ENCODE peak calls at places on chromosomes 11 and 22, in ten cellular contexts. One of them, this sample, is unnamed.

GRCh38 chr11:68798221-68798813 is 43.4 kb downstream of the CPT1A start:
- DNase-seq in HEK293T: peak
- DNase-seq in astrocyte of the spinal cord: no peak
- DNase-seq in AG20443: peak
- DNase-seq in stimulated activated naive CD8-positive, alpha-beta T cell treated with anti-CD3 and anti-CD28 coated beads, Interleukin-15, Interleukin-2, amounts not matched to agents 100 U/mL and 50 U/mL, for 24 hours: peak
- DNase-seq in GM12865: peak
- DNase-seq in AML-193: no peak
- DNase-seq in sciatic nerve: no peak
- DNase-seq in suprapubic skin: no peak
- DNase-seq in left ventricle myocardium superior: peak
- DNase-seq in this sample: no peak

GRCh38 chr11:118634435-118635236 is 27.2 kb downstream of the PHLDB1 start:
- DNase-seq in HEK293T: peak
- DNase-seq in astrocyte of the spinal cord: peak
- DNase-seq in AG20443: peak
- DNase-seq in stimulated activated naive CD8-positive, alpha-beta T cell treated with anti-CD3 and anti-CD28 coated beads, Interleukin-15, Interleukin-2, amounts not matched to agents 100 U/mL and 50 U/mL, for 24 hours: no peak
- DNase-seq in GM12865: no peak
- DNase-seq in AML-193: no peak
- DNase-seq in sciatic nerve: peak
- DNase-seq in suprapubic skin: no peak
- DNase-seq in left ventricle myocardium superior: peak
- DNase-seq in this sample: no peak

GRCh38 chr22:31295831-31296230 is 3.5 kb upstream of the PIK3IP1 start:
- DNase-seq in HEK293T: no peak
- DNase-seq in astrocyte of the spinal cord: no peak
- DNase-seq in AG20443: no peak
- DNase-seq in stimulated activated naive CD8-positive, alpha-beta T cell treated with anti-CD3 and anti-CD28 coated beads, Interleukin-15, Interleukin-2, amounts not matched to agents 100 U/mL and 50 U/mL, for 24 hours: no peak
- DNase-seq in GM12865: no peak
- DNase-seq in AML-193: no peak
- DNase-seq in sciatic nerve: no peak
- DNase-seq in suprapubic skin: no peak
- DNase-seq in left ventricle myocardium superior: no peak
- DNase-seq in this sample: no peak

GRCh38 chr22:32396746-32397145 is 15.3 kb downstream of the RTCB start:
- DNase-seq in HEK293T: no peak
- DNase-seq in astrocyte of the spinal cord: no peak
- DNase-seq in AG20443: peak
- DNase-seq in stimulated activated naive CD8-positive, alpha-beta T cell treated with anti-CD3 and anti-CD28 coated beads, Interleukin-15, Interleukin-2, amounts not matched to agents 100 U/mL and 50 U/mL, for 24 hours: no peak
- DNase-seq in GM12865: no peak
- DNase-seq in AML-193: no peak
- DNase-seq in sciatic nerve: no peak
- DNase-seq in suprapubic skin: no peak
- DNase-seq in left ventricle myocardium superior: no peak
- DNase-seq in this sample: no peak

GRCh38 chr11:65703846-65704245 is 8.2 kb upstream of the KAT5 start:
- DNase-seq in HEK293T: no peak
- DNase-seq in astrocyte of the spinal cord: no peak
- DNase-seq in AG20443: no peak
- DNase-seq in stimulated activated naive CD8-positive, alpha-beta T cell treated with anti-CD3 and anti-CD28 coated beads, Interleukin-15, Interleukin-2, amounts not matched to agents 100 U/mL and 50 U/mL, for 24 hours: no peak
- DNase-seq in GM12865: no peak
- DNase-seq in AML-193: no peak
- DNase-seq in sciatic nerve: no peak
- DNase-seq in suprapubic skin: no peak
- DNase-seq in left ventricle myocardium superior: no peak
- DNase-seq in this sample: no peak

GRCh38 chr11:60966867-60967266 is 4.6 kb upstream of the CD6 start:
- DNase-seq in HEK293T: no peak
- DNase-seq in astrocyte of the spinal cord: no peak
- DNase-seq in AG20443: no peak
- DNase-seq in stimulated activated naive CD8-positive, alpha-beta T cell treated with anti-CD3 and anti-CD28 coated beads, Interleukin-15, Interleukin-2, amounts not matched to agents 100 U/mL and 50 U/mL, for 24 hours: no peak
- DNase-seq in GM12865: no peak
- DNase-seq in AML-193: no peak
- DNase-seq in sciatic nerve: no peak
- DNase-seq in suprapubic skin: no peak
- DNase-seq in left ventricle myocardium superior: no peak
- DNase-seq in this sample: peak

GRCh38 chr11:68014157-68014965 is 4.2 kb downstream of the ALDH3B1 start:
- DNase-seq in HEK293T: no peak
- DNase-seq in astrocyte of the spinal cord: peak
- DNase-seq in AG20443: peak
- DNase-seq in stimulated activated naive CD8-positive, alpha-beta T cell treated with anti-CD3 and anti-CD28 coated beads, Interleukin-15, Interleukin-2, amounts not matched to agents 100 U/mL and 50 U/mL, for 24 hours: no peak
- DNase-seq in GM12865: no peak
- DNase-seq in AML-193: no peak
- DNase-seq in sciatic nerve: peak
- DNase-seq in suprapubic skin: no peak
- DNase-seq in left ventricle myocardium superior: no peak
- DNase-seq in this sample: no peak

GRCh38 chr22:41598891-41599635 is 9.4 kb upstream of the PMM1 start:
- DNase-seq in HEK293T: no peak
- DNase-seq in astrocyte of the spinal cord: no peak
- DNase-seq in AG20443: no peak
- DNase-seq in stimulated activated naive CD8-positive, alpha-beta T cell treated with anti-CD3 and anti-CD28 coated beads, Interleukin-15, Interleukin-2, amounts not matched to agents 100 U/mL and 50 U/mL, for 24 hours: no peak
- DNase-seq in GM12865: no peak
- DNase-seq in AML-193: no peak
- DNase-seq in sciatic nerve: no peak
- DNase-seq in suprapubic skin: no peak
- DNase-seq in left ventricle myocardium superior: no peak
- DNase-seq in this sample: no peak

GRCh38 chr22:34055525-34056200 is 135.4 kb upstream of the LARGE1 start:
- DNase-seq in HEK293T: peak
- DNase-seq in astrocyte of the spinal cord: no peak
- DNase-seq in AG20443: no peak
- DNase-seq in stimulated activated naive CD8-positive, alpha-beta T cell treated with anti-CD3 and anti-CD28 coated beads, Interleukin-15, Interleukin-2, amounts not matched to agents 100 U/mL and 50 U/mL, for 24 hours: no peak
- DNase-seq in GM12865: peak
- DNase-seq in AML-193: no peak
- DNase-seq in sciatic nerve: no peak
- DNase-seq in suprapubic skin: no peak
- DNase-seq in left ventricle myocardium superior: no peak
- DNase-seq in this sample: no peak

GRCh38 chr22:41830174-41830573 is 2.7 kb upstream of the SREBF2 start:
- DNase-seq in HEK293T: no peak
- DNase-seq in astrocyte of the spinal cord: no peak
- DNase-seq in AG20443: no peak
- DNase-seq in stimulated activated naive CD8-positive, alpha-beta T cell treated with anti-CD3 and anti-CD28 coated beads, Interleukin-15, Interleukin-2, amounts not matched to agents 100 U/mL and 50 U/mL, for 24 hours: no peak
- DNase-seq in GM12865: no peak
- DNase-seq in AML-193: no peak
- DNase-seq in sciatic nerve: no peak
- DNase-seq in suprapubic skin: no peak
- DNase-seq in left ventricle myocardium superior: no peak
- DNase-seq in this sample: no peak

GRCh38 chr11:19071255-19071654 is 10.7 kb upstream of the MRGPRX2 start:
- DNase-seq in HEK293T: peak
- DNase-seq in astrocyte of the spinal cord: peak
- DNase-seq in AG20443: peak
- DNase-seq in stimulated activated naive CD8-positive, alpha-beta T cell treated with anti-CD3 and anti-CD28 coated beads, Interleukin-15, Interleukin-2, amounts not matched to agents 100 U/mL and 50 U/mL, for 24 hours: peak
- DNase-seq in GM12865: peak
- DNase-seq in AML-193: peak
- DNase-seq in sciatic nerve: peak
- DNase-seq in suprapubic skin: no peak
- DNase-seq in left ventricle myocardium superior: peak
- DNase-seq in this sample: no peak

GRCh38 chr11:2732261-2732939 is 32.6 kb upstream of the KCNQ1OT1 start:
- DNase-seq in HEK293T: no peak
- DNase-seq in astrocyte of the spinal cord: no peak
- DNase-seq in AG20443: no peak
- DNase-seq in stimulated activated naive CD8-positive, alpha-beta T cell treated with anti-CD3 and anti-CD28 coated beads, Interleukin-15, Interleukin-2, amounts not matched to agents 100 U/mL and 50 U/mL, for 24 hours: no peak
- DNase-seq in GM12865: no peak
- DNase-seq in AML-193: no peak
- DNase-seq in sciatic nerve: peak
- DNase-seq in suprapubic skin: no peak
- DNase-seq in left ventricle myocardium superior: no peak
- DNase-seq in this sample: no peak

GRCh38 chr11:110367571-110367970 is 62.2 kb upstream of the FDX1 start:
- DNase-seq in HEK293T: no peak
- DNase-seq in astrocyte of the spinal cord: no peak
- DNase-seq in AG20443: no peak
- DNase-seq in stimulated activated naive CD8-positive, alpha-beta T cell treated with anti-CD3 and anti-CD28 coated beads, Interleukin-15, Interleukin-2, amounts not matched to agents 100 U/mL and 50 U/mL, for 24 hours: no peak
- DNase-seq in GM12865: no peak
- DNase-seq in AML-193: peak
- DNase-seq in sciatic nerve: no peak
- DNase-seq in suprapubic skin: no peak
- DNase-seq in left ventricle myocardium superior: no peak
- DNase-seq in this sample: no peak

GRCh38 chr22:33666661-33667619 is 253.3 kb downstream of the LARGE1 start:
- DNase-seq in HEK293T: no peak
- DNase-seq in astrocyte of the spinal cord: no peak
- DNase-seq in AG20443: no peak
- DNase-seq in stimulated activated naive CD8-positive, alpha-beta T cell treated with anti-CD3 and anti-CD28 coated beads, Interleukin-15, Interleukin-2, amounts not matched to agents 100 U/mL and 50 U/mL, for 24 hours: no peak
- DNase-seq in GM12865: peak
- DNase-seq in AML-193: no peak
- DNase-seq in sciatic nerve: no peak
- DNase-seq in suprapubic skin: no peak
- DNase-seq in left ventricle myocardium superior: no peak
- DNase-seq in this sample: no peak

GRCh38 chr11:72586591-72587090 is 87.6 kb downstream of the PDE2A start:
- DNase-seq in HEK293T: no peak
- DNase-seq in astrocyte of the spinal cord: no peak
- DNase-seq in AG20443: no peak
- DNase-seq in stimulated activated naive CD8-positive, alpha-beta T cell treated with anti-CD3 and anti-CD28 coated beads, Interleukin-15, Interleukin-2, amounts not matched to agents 100 U/mL and 50 U/mL, for 24 hours: no peak
- DNase-seq in GM12865: no peak
- DNase-seq in AML-193: no peak
- DNase-seq in sciatic nerve: no peak
- DNase-seq in suprapubic skin: no peak
- DNase-seq in left ventricle myocardium superior: no peak
- DNase-seq in this sample: no peak

GRCh38 chr22:45602004-45602733 is 69.5 kb upstream of the ATXN10 start:
- DNase-seq in HEK293T: no peak
- DNase-seq in astrocyte of the spinal cord: no peak
- DNase-seq in AG20443: no peak
- DNase-seq in stimulated activated naive CD8-positive, alpha-beta T cell treated with anti-CD3 and anti-CD28 coated beads, Interleukin-15, Interleukin-2, amounts not matched to agents 100 U/mL and 50 U/mL, for 24 hours: no peak
- DNase-seq in GM12865: no peak
- DNase-seq in AML-193: no peak
- DNase-seq in sciatic nerve: no peak
- DNase-seq in suprapubic skin: no peak
- DNase-seq in left ventricle myocardium superior: no peak
- DNase-seq in this sample: no peak

GRCh38 chr22:50684986-50685385 is 12.4 kb downstream of the SHANK3 start:
- DNase-seq in HEK293T: no peak
- DNase-seq in astrocyte of the spinal cord: peak
- DNase-seq in AG20443: no peak
- DNase-seq in stimulated activated naive CD8-positive, alpha-beta T cell treated with anti-CD3 and anti-CD28 coated beads, Interleukin-15, Interleukin-2, amounts not matched to agents 100 U/mL and 50 U/mL, for 24 hours: no peak
- DNase-seq in GM12865: no peak
- DNase-seq in AML-193: no peak
- DNase-seq in sciatic nerve: no peak
- DNase-seq in suprapubic skin: no peak
- DNase-seq in left ventricle myocardium superior: peak
- DNase-seq in this sample: peak

GRCh38 chr11:121482231-121483129 is 29.7 kb upstream of the SORL1-AS1 start:
- DNase-seq in HEK293T: no peak
- DNase-seq in astrocyte of the spinal cord: no peak
- DNase-seq in AG20443: no peak
- DNase-seq in stimulated activated naive CD8-positive, alpha-beta T cell treated with anti-CD3 and anti-CD28 coated beads, Interleukin-15, Interleukin-2, amounts not matched to agents 100 U/mL and 50 U/mL, for 24 hours: peak
- DNase-seq in GM12865: peak
- DNase-seq in AML-193: peak
- DNase-seq in sciatic nerve: no peak
- DNase-seq in suprapubic skin: no peak
- DNase-seq in left ventricle myocardium superior: no peak
- DNase-seq in this sample: no peak

GRCh38 chr11:66670816-66671215 is 6.9 kb downstream of the RBM4B start:
- DNase-seq in HEK293T: no peak
- DNase-seq in astrocyte of the spinal cord: no peak
- DNase-seq in AG20443: no peak
- DNase-seq in stimulated activated naive CD8-positive, alpha-beta T cell treated with anti-CD3 and anti-CD28 coated beads, Interleukin-15, Interleukin-2, amounts not matched to agents 100 U/mL and 50 U/mL, for 24 hours: no peak
- DNase-seq in GM12865: no peak
- DNase-seq in AML-193: no peak
- DNase-seq in sciatic nerve: no peak
- DNase-seq in suprapubic skin: no peak
- DNase-seq in left ventricle myocardium superior: no peak
- DNase-seq in this sample: peak

GRCh38 chr11:57546869-57547518 is 9.6 kb downstream of the SMTNL1 start:
- DNase-seq in HEK293T: no peak
- DNase-seq in astrocyte of the spinal cord: peak
- DNase-seq in AG20443: peak
- DNase-seq in stimulated activated naive CD8-positive, alpha-beta T cell treated with anti-CD3 and anti-CD28 coated beads, Interleukin-15, Interleukin-2, amounts not matched to agents 100 U/mL and 50 U/mL, for 24 hours: no peak
- DNase-seq in GM12865: peak
- DNase-seq in AML-193: no peak
- DNase-seq in sciatic nerve: no peak
- DNase-seq in suprapubic skin: no peak
- DNase-seq in left ventricle myocardium superior: no peak
- DNase-seq in this sample: no peak

GRCh38 chr22:41920271-41920976 is 5.5 kb upstream of the SHISA8 start:
- DNase-seq in HEK293T: no peak
- DNase-seq in astrocyte of the spinal cord: no peak
- DNase-seq in AG20443: no peak
- DNase-seq in stimulated activated naive CD8-positive, alpha-beta T cell treated with anti-CD3 and anti-CD28 coated beads, Interleukin-15, Interleukin-2, amounts not matched to agents 100 U/mL and 50 U/mL, for 24 hours: no peak
- DNase-seq in GM12865: peak
- DNase-seq in AML-193: no peak
- DNase-seq in sciatic nerve: no peak
- DNase-seq in suprapubic skin: no peak
- DNase-seq in left ventricle myocardium superior: no peak
- DNase-seq in this sample: no peak

GRCh38 chr11:117225553-117226170 is 6.2 kb downstream of the PCSK7 start:
- DNase-seq in HEK293T: no peak
- DNase-seq in astrocyte of the spinal cord: no peak
- DNase-seq in AG20443: no peak
- DNase-seq in stimulated activated naive CD8-positive, alpha-beta T cell treated with anti-CD3 and anti-CD28 coated beads, Interleukin-15, Interleukin-2, amounts not matched to agents 100 U/mL and 50 U/mL, for 24 hours: no peak
- DNase-seq in GM12865: no peak
- DNase-seq in AML-193: no peak
- DNase-seq in sciatic nerve: peak
- DNase-seq in suprapubic skin: peak
- DNase-seq in left ventricle myocardium superior: no peak
- DNase-seq in this sample: peak

GRCh38 chr11:69662021-69662698 is 13.0 kb downstream of the LTO1 start:
- DNase-seq in HEK293T: no peak
- DNase-seq in astrocyte of the spinal cord: no peak
- DNase-seq in AG20443: no peak
- DNase-seq in stimulated activated naive CD8-positive, alpha-beta T cell treated with anti-CD3 and anti-CD28 coated beads, Interleukin-15, Interleukin-2, amounts not matched to agents 100 U/mL and 50 U/mL, for 24 hours: no peak
- DNase-seq in GM12865: no peak
- DNase-seq in AML-193: no peak
- DNase-seq in sciatic nerve: peak
- DNase-seq in suprapubic skin: no peak
- DNase-seq in left ventricle myocardium superior: peak
- DNase-seq in this sample: no peak

This sample was measured in mesenteric fat pad.